ENCODE peak calls at places on chromosomes 12 and 14, in ten cellular contexts. L, R, Y, P, S, O, M, J, N and T are unnamed samples.

GRCh38 chr12:57585156-57585555 is 5.8 kb upstream of the PIP4K2C start:
- DNase-seq in L (no peak), R (no peak), Y (no peak), P (no peak), S (no peak), O (no peak), M (no peak), J (no peak), N (no peak), T (no peak)

GRCh38 chr12:76765598-76765997 is 1.7 kb downstream of the ZDHHC17 start:
- DNase-seq in L (no peak), R (no peak), Y (no peak), P (no peak), S (no peak), O (no peak), M (no peak), J (no peak), N (no peak), T (no peak)

GRCh38 chr14:95697764-95698163 is 11.5 kb downstream of the TCL1B start:
- DNase-seq in L (no peak), R (no peak), Y (no peak), P (no peak), S (no peak), O (no peak), M (no peak), J (no peak), N (no peak), T (no peak)

GRCh38 chr14:24775919-24776318 is 141.9 kb upstream of the GZMB start:
- DNase-seq in L (no peak), R (no peak), Y (no peak), P (no peak), S (no peak), O (no peak), M (no peak), J (no peak), N (no peak), T (no peak)

GRCh38 chr12:40697566-40698257 is 5.5 kb downstream of the CNTN1 start:
- DNase-seq in L (no peak), R (peak; percentile 67), Y (no peak), P (no peak), S (no peak), O (no peak), M (no peak), J (no peak), N (no peak), T (peak; percentile 38)

GRCh38 chr14:55814064-55814463 is 234.1 kb downstream of the KTN1 start:
- DNase-seq in L (no peak), R (no peak), Y (no peak), P (peak; percentile 23), S (no peak), O (no peak), M (no peak), J (no peak), N (no peak), T (no peak)

GRCh38 chr12:55797068-55797467 is 20.5 kb downstream of the SARNP start:
- DNase-seq in L (no peak), R (peak; percentile 33), Y (no peak), P (peak; percentile 69), S (no peak), O (no peak), M (peak; percentile 25), J (peak; percentile 19), N (no peak), T (peak; percentile 24)

GRCh38 chr12:51926718-51927117 is 19.4 kb downstream of the ACVRL1 start:
- DNase-seq in L (peak; percentile 5), R (no peak), Y (peak; percentile 42), P (peak; percentile 55), S (no peak), O (peak; percentile 58), M (peak; percentile 82), J (no peak), N (peak; percentile 18), T (no peak)